ENCODE peak calls at places on chromosome 3, in five cellular contexts. R is psoas muscle, A is GM23248, V is HAP-1, Y is esophagus muscularis mucosa. K is an unnamed sample.

GRCh38 chr3:165193392-165194268 is 2.6 kb downstream of the SLITRK3 start:
- DNase-seq in Y (no peak), A (no peak), V (peak; percentile 40), R (no peak), K (no peak)

GRCh38 chr3:42655331-42655888 is 1.9 kb downstream of the ZBTB47 start:
- DNase-seq in Y (no peak), R (peak; percentile 57), V (no peak), A (peak; percentile 59), K (no peak)

GRCh38 chr3:53074366-53074696 is 28.5 kb upstream of the SFMBT1 start:
- DNase-seq in A (no peak), Y (no peak), V (no peak), R (no peak), K (peak; percentile 57)

GRCh38 chr3:155859859-155860258 is 5.6 kb upstream of the SLC33A1 start:
- DNase-seq in V (no peak), A (peak; percentile 51), Y (no peak), R (no peak), K (no peak)

GRCh38 chr3:138846350-138846756 is 11.6 kb upstream of the PIK3CB start:
- DNase-seq in V (no peak), Y (no peak), A (no peak), R (no peak), K (no peak)

GRCh38 chr3:127889461-127889863 is 25.6 kb upstream of the KBTBD12 start:
- DNase-seq in A (peak; percentile 88), Y (no peak), V (peak; percentile 48), R (no peak), K (no peak)

GRCh38 chr3:70716832-70717231 is 404.4 kb upstream of the MDFIC2 start:
- DNase-seq in V (no peak), A (peak; percentile 67), Y (no peak), R (no peak), K (no peak)

GRCh38 chr3:174408310-174408709 is 450.8 kb upstream of the NAALADL2 start:
- DNase-seq in V (no peak), A (peak; percentile 45), R (no peak), Y (no peak), K (no peak)

GRCh38 chr3:194675081-194675640 is 3.2 kb upstream of the LSG1 start:
- DNase-seq in R (no peak), A (peak; percentile 61), Y (no peak), V (no peak), K (no peak)

DNA sequence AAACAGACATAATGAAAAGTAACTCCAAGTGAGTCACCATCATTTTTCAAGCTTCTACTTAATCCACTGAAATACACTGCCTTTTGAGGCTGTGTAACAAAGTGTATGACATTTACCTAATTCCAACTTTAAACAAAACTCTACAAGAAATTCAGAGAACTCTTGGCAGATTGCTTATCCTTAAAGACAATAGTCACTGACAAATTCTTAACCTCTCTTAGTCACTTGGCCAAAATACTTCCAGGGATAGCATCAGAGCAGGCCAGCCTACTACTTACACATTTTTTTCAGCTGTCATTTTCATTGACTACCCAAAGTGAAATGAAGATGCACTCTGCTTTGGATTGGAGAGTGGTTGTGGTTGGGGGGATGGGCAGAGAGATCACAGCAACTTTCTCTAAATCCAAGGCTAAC is 3.6 kb downstream of the WWTR1 start:
- DNase-seq in R (no peak), A (peak; percentile 84), Y (no peak), V (peak; percentile 23), K (no peak)
- H3K4me3 ChIP-seq in R (peak overlapping the region; percentile 86), A (peak overlapping the region; percentile 96), Y (peak overlapping the region; percentile 93), V (no peak overlapping the region), K (peak overlapping the region; percentile 76)

GRCh38 chr3:49295489-49296058 is 18.5 kb upstream of the C3orf62 start:
- DNase-seq in V (peak; percentile 38), Y (no peak), R (no peak), A (peak; percentile 68), K (no peak)
- H3K4me3 ChIP-seq in V (no peak overlapping the region), Y (no peak overlapping the region), R (no peak overlapping the region), A (no peak overlapping the region), K (no peak overlapping the region)

GRCh38 chr3:4712109-4712508 is 219.0 kb downstream of the ITPR1 start:
- DNase-seq in Y (no peak), A (peak; percentile 90), V (no peak), R (no peak), K (no peak)

GRCh38 chr3:4714045-4714444 is 220.9 kb downstream of the ITPR1 start:
- DNase-seq in V (no peak), R (no peak), Y (no peak), A (no peak), K (no peak)

GRCh38 chr3:4710191-4710590 is 217.0 kb downstream of the ITPR1 start:
- DNase-seq in V (no peak), A (no peak), R (no peak), Y (no peak), K (no peak)

GRCh38 chr3:4709336-4709735 is 216.2 kb downstream of the ITPR1 start:
- DNase-seq in A (peak; percentile 85), Y (no peak), V (no peak), R (no peak), K (no peak)

GRCh38 chr3:4711680-4711992 is 218.5 kb downstream of the ITPR1 start:
- DNase-seq in R (no peak), Y (no peak), V (no peak), A (no peak), K (no peak)
- H3K4me3 ChIP-seq in R (no peak overlapping the region), Y (no peak overlapping the region), V (no peak overlapping the region), A (peak overlapping the region; percentile 25), K (no peak overlapping the region)

DNA sequence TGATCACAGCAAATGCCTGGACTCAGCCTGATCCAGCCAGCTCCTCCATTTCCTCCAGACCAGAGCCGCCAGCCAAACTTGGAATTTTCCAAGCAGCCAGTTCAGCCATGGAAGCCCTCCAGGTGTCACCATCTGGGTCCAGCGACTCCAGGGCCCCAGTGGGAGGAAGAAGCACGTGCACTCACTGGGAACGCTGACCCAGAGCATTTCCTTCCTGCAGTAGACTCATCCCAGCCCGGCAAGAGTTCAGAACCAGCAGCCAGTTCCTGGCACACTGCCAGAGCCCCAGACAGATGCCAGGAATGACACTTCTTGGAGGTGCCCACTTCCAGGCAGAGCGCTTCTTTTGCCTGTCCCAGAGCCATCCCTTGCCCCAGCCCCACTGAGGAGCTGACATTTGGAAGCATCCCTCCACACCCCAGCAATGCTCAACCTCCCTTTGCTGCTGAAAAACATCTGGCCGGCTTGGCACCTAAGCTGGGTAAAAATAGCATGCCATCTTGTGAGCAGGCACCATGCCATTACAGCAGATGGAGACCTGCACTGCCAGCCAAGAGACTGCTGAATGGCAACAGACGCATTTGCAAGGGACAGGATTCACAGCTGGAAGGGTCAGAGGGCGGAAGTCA is 460.3 kb upstream of the PROK2 start:
- DNase-seq in A (peak; percentile 35), R (peak; percentile 60), V (no peak), Y (no peak), K (peak; percentile 75)
- H3K4me3 ChIP-seq in A (no peak overlapping the region), R (no peak overlapping the region), V (no peak overlapping the region), Y (no peak overlapping the region), K (no peak overlapping the region)

DNA sequence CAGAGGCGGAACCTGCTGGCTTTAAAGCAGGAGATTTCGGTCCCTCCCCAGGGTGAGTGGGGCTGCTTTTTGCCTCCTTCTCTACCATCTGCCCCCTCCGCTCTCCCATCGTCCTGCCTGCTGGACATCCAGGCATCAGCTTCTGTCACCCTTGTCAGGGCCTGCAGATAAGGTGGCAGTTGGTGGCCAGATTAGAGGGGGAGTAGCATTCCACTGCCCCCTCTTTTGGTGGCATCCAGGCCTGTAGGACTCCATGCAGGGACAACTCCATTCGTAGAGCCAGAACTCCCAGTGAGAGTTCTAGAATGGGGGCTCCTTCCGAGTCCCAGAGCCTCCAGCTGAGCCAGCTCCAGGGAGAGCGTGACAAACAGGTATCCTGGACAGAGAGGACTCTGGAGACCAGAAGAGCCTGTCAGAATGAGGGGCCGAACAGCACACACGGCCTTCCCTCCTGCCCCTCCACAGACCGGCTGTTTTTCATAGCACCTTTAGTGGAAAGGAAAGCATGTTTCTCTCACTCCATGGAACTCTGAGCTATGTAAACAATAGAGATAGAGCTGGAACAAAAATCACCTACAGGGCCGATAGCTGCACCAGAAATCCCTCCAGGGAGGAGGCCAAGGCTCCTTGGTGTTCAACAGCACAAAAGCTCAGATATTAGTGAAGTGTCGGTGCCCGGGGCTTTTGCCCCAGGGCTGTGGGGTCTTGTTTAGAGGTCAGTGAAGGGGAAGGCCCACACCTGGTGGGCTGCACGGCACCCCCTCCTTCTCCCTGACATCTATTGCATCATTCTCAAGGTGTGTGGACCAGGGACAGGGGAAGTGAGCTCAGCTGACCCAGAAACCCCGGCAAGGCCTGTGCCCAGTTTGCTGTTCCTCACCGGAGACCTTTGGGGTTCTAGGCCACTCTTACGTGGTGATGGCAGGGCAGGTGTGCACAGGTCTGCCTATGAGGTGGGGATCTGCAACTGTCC is 34.2 kb downstream of the MAGEF1 start:
- DNase-seq in R (no peak), V (no peak), A (no peak), Y (no peak), K (no peak)
- H3K4me3 ChIP-seq in R (no peak overlapping the region), V (no peak overlapping the region), A (no peak overlapping the region), Y (no peak overlapping the region), K (no peak overlapping the region)

GRCh38 chr3:57397175-57398026 is 104.9 kb upstream of the ASB14 start:
- DNase-seq in Y (no peak), A (peak; percentile 63), R (no peak), V (peak; percentile 68), K (no peak)
- H3K4me3 ChIP-seq in Y (no peak overlapping the region), A (no peak overlapping the region), R (no peak overlapping the region), V (no peak overlapping the region), K (peak overlapping the region; percentile 7)

DNA sequence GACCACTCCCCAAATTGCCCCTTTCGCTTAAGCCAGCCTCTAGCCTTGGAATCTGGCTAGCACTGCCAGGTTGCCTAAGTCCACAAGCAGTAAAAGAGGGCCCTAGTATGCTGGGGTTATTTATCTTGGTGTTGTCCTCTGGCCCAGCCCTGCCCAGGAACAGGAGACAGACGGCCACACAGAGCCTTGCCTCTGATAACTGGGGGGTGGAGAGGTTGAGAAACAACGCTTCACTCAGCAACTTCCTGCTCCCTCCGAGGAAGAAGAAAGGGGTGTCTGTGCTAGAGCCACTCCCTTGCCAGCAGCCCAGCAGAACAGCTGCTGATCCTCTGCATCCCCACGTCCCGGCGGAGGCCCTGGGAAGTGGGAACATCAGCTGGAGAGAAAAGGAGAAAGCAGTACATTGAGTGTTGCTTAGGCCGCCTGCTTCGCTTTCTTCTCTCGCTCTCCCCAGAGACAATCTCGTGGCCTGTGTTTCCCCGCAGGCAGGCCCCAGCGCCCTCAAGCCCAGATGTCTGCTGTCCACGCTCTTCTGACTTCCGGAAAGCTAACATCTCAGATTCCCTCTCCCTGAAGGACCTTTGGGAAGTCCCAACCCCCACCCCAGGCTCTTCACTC is 22.6 kb upstream of the C3orf70 start:
- DNase-seq in Y (no peak), A (no peak), R (peak; percentile 21), V (peak; percentile 54), K (no peak)
- H3K4me3 ChIP-seq in Y (peak overlapping the region; percentile 20), A (no peak overlapping the region), R (no peak overlapping the region), V (no peak overlapping the region), K (no peak overlapping the region)